ENCODE peak calls at places on chromosomes 12 and 14, in five cellular contexts. One of them, this sample, is unnamed.

GRCh38 chr12:21940972-21941521 is at the start of gene ABCC9:
- DNase-seq in ovary: peak
- DNase-seq in astrocyte of the spinal cord: no peak
- DNase-seq in psoas muscle: peak
- DNase-seq in fibroblast of lung: peak
- DNase-seq in this sample: no peak

GRCh38 chr12:43100231-43100630 is 451.8 kb downstream of the ADAMTS20 start:
- DNase-seq in ovary: no peak
- DNase-seq in astrocyte of the spinal cord: no peak
- DNase-seq in psoas muscle: no peak
- DNase-seq in fibroblast of lung: no peak
- DNase-seq in this sample: no peak

GRCh38 chr12:26857465-26858176 is 24.6 kb upstream of the ITPR2 start:
- DNase-seq in ovary: no peak
- DNase-seq in astrocyte of the spinal cord: no peak
- DNase-seq in psoas muscle: no peak
- DNase-seq in fibroblast of lung: no peak
- DNase-seq in this sample: no peak

GRCh38 chr12:11862794-11863193 is 207.9 kb upstream of the BCL2L14 start:
- DNase-seq in ovary: no peak
- DNase-seq in astrocyte of the spinal cord: peak
- DNase-seq in psoas muscle: no peak
- DNase-seq in fibroblast of lung: peak
- DNase-seq in this sample: no peak

GRCh38 chr12:114425031-114425626 is 19.2 kb upstream of the TBX5 start:
- DNase-seq in ovary: no peak
- DNase-seq in astrocyte of the spinal cord: no peak
- DNase-seq in psoas muscle: no peak
- DNase-seq in fibroblast of lung: peak
- DNase-seq in this sample: no peak

GRCh38 chr14:99357856-99358390 is 85.9 kb upstream of the BCL11B start:
- DNase-seq in ovary: no peak
- DNase-seq in astrocyte of the spinal cord: no peak
- DNase-seq in psoas muscle: no peak
- DNase-seq in fibroblast of lung: no peak
- DNase-seq in this sample: no peak

GRCh38 chr12:51473947-51474346 is 49.3 kb downstream of the SLC4A8 start:
- DNase-seq in ovary: no peak
- DNase-seq in astrocyte of the spinal cord: no peak
- DNase-seq in psoas muscle: no peak
- DNase-seq in fibroblast of lung: no peak
- DNase-seq in this sample: no peak

GRCh38 chr14:51533160-51533559 is 118.5 kb upstream of the FRMD6 start:
- DNase-seq in ovary: no peak
- DNase-seq in astrocyte of the spinal cord: peak
- DNase-seq in psoas muscle: no peak
- DNase-seq in fibroblast of lung: no peak
- DNase-seq in this sample: peak

GRCh38 chr14:61512508-61512907 is 182.8 kb upstream of the HIF1A start:
- DNase-seq in ovary: no peak
- DNase-seq in astrocyte of the spinal cord: no peak
- DNase-seq in psoas muscle: no peak
- DNase-seq in fibroblast of lung: peak
- DNase-seq in this sample: peak

GRCh38 chr14:53953002-53953827 is 3.4 kb downstream of the BMP4 start:
- DNase-seq in ovary: peak
- DNase-seq in astrocyte of the spinal cord: peak
- DNase-seq in psoas muscle: peak
- DNase-seq in fibroblast of lung: peak
- DNase-seq in this sample: peak

GRCh38 chr12:120466560-120467315 is 2.8 kb downstream of the SRSF9 start:
- DNase-seq in ovary: peak
- DNase-seq in astrocyte of the spinal cord: peak
- DNase-seq in psoas muscle: no peak
- DNase-seq in fibroblast of lung: peak
- DNase-seq in this sample: no peak

GRCh38 chr12:29991924-29992323 is 208.2 kb upstream of the TMTC1 start:
- DNase-seq in ovary: no peak
- DNase-seq in astrocyte of the spinal cord: no peak
- DNase-seq in psoas muscle: no peak
- DNase-seq in fibroblast of lung: no peak
- DNase-seq in this sample: no peak

GRCh38 chr12:76957306-76957705 is 78.5 kb upstream of the CSRP2 start:
- DNase-seq in ovary: no peak
- DNase-seq in astrocyte of the spinal cord: no peak
- DNase-seq in psoas muscle: no peak
- DNase-seq in fibroblast of lung: no peak
- DNase-seq in this sample: no peak

GRCh38 chr12:66426696-66427095 is 124.4 kb downstream of the HELB start:
- DNase-seq in ovary: no peak
- DNase-seq in astrocyte of the spinal cord: no peak
- DNase-seq in psoas muscle: no peak
- DNase-seq in fibroblast of lung: no peak
- DNase-seq in this sample: no peak

GRCh38 chr12:116863275-116863767 is 17.9 kb downstream of the HRK start:
- DNase-seq in ovary: no peak
- DNase-seq in astrocyte of the spinal cord: no peak
- DNase-seq in psoas muscle: no peak
- DNase-seq in fibroblast of lung: peak
- DNase-seq in this sample: no peak

GRCh38 chr12:107607464-107608392 is 77.9 kb upstream of the PWP1 start:
- DNase-seq in ovary: peak
- DNase-seq in astrocyte of the spinal cord: peak
- DNase-seq in psoas muscle: peak
- DNase-seq in fibroblast of lung: peak
- DNase-seq in this sample: peak

GRCh38 chr14:98138666-98139065 is 1133.3 kb downstream of the BCL11B start:
- DNase-seq in ovary: no peak
- DNase-seq in astrocyte of the spinal cord: peak
- DNase-seq in psoas muscle: no peak
- DNase-seq in fibroblast of lung: peak
- DNase-seq in this sample: no peak

GRCh38 chr14:25400607-25401206 is 350.8 kb upstream of the STXBP6 start:
- DNase-seq in ovary: no peak
- DNase-seq in astrocyte of the spinal cord: peak
- DNase-seq in psoas muscle: no peak
- DNase-seq in fibroblast of lung: peak
- DNase-seq in this sample: peak

GRCh38 chr12:10211975-10212622 is 578 bp upstream of the GABARAPL1 start:
- DNase-seq in ovary: peak
- DNase-seq in astrocyte of the spinal cord: peak
- DNase-seq in psoas muscle: peak
- DNase-seq in fibroblast of lung: peak
- DNase-seq in this sample: peak

GRCh38 chr12:65152012-65152411 is 17.4 kb upstream of the LEMD3 start:
- DNase-seq in ovary: no peak
- DNase-seq in astrocyte of the spinal cord: no peak
- DNase-seq in psoas muscle: no peak
- DNase-seq in fibroblast of lung: no peak
- DNase-seq in this sample: no peak
- TF ChIP-seq CTCF in ovary: no peak
- TF ChIP-seq CTCF in astrocyte of the spinal cord: no peak
- TF ChIP-seq CTCF in psoas muscle: no peak
- TF ChIP-seq CTCF in fibroblast of lung: no peak
- TF ChIP-seq CTCF in this sample: no peak

DNA sequence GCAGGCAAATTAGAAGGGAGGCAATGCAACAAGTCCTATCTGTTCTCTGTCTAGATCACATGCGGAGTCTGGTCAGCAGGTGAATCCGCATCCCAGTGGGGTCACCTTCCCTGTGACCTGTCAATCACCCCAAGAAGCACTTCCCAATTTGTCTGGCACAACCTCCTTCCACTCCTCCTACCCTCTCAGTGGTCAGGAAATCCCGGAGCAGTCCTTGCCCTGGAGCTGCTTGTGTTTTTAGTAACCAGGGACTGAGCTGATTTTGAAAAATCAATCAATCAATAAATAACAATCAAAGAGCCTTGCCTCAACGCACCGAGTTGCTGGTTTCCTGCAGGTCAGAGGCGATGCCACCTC is 572 bp upstream of the ACSS3 start:
- DNase-seq in ovary: peak
- DNase-seq in astrocyte of the spinal cord: peak
- DNase-seq in psoas muscle: peak
- DNase-seq in fibroblast of lung: peak
- DNase-seq in this sample: no peak
- H3K4me3 ChIP-seq in ovary: peak
- H3K4me3 ChIP-seq in astrocyte of the spinal cord: peak
- H3K4me3 ChIP-seq in psoas muscle: peak
- H3K4me3 ChIP-seq in fibroblast of lung: peak
- H3K4me3 ChIP-seq in this sample: peak

DNA sequence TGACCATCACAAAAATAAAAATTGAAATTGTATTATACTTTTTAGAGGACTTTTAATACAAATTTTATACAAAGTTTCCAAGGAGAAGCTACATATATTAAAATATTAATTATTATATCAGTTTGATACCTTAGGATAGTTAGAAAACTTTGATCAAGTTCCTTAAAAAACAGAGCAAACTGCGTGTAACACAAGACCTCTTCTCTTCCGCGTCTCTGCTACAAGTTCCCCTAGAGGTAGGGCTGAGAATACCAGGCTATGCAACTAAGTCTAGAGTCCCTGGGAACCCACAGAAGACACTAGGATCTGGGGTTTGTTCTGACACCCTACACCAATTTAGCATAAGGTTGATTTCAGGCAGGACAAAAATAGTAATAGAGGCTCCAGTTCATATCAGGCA is 319.0 kb downstream of the FOXG1 start:
- DNase-seq in ovary: no peak
- DNase-seq in astrocyte of the spinal cord: no peak
- DNase-seq in psoas muscle: no peak
- DNase-seq in fibroblast of lung: peak
- DNase-seq in this sample: no peak
- TF ChIP-seq CTCF in ovary: no peak
- TF ChIP-seq CTCF in astrocyte of the spinal cord: peak
- TF ChIP-seq CTCF in psoas muscle: no peak
- TF ChIP-seq CTCF in fibroblast of lung: peak
- TF ChIP-seq CTCF in this sample: peak

GRCh38 chr14:75675265-75675960 is 14.4 kb downstream of the TTLL5 start:
- DNase-seq in ovary: no peak
- DNase-seq in astrocyte of the spinal cord: no peak
- DNase-seq in psoas muscle: no peak
- DNase-seq in fibroblast of lung: no peak
- DNase-seq in this sample: no peak

GRCh38 chr14:75672588-75673192 is 11.6 kb downstream of the TTLL5 start:
- DNase-seq in ovary: no peak
- DNase-seq in astrocyte of the spinal cord: no peak
- DNase-seq in psoas muscle: no peak
- DNase-seq in fibroblast of lung: no peak
- DNase-seq in this sample: no peak

DNA sequence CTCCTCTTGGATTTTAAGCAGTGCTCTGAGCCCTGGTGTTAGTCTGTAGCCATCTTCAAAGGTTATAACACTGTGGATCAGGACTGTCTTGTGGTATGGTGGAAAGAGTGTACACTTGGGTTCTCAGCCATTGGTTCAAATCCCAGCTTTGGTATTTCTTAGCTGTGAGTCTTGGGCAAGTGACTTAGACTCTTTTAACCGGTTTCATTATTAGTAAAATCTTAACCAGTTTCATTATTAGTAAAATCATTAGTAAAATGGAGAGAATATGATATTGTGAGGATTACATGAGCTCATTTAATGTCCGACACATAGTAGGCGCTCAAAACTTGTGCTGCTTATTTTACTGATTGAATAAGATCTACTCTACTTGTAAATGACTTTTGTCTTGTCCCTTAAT is 12.3 kb downstream of the TTLL5 start:
- DNase-seq in ovary: no peak
- DNase-seq in astrocyte of the spinal cord: no peak
- DNase-seq in psoas muscle: no peak
- DNase-seq in fibroblast of lung: no peak
- DNase-seq in this sample: no peak
- H3K4me3 ChIP-seq in ovary: no peak
- H3K4me3 ChIP-seq in astrocyte of the spinal cord: no peak
- H3K4me3 ChIP-seq in psoas muscle: no peak
- H3K4me3 ChIP-seq in fibroblast of lung: no peak
- H3K4me3 ChIP-seq in this sample: no peak